ENCODE peak calls at places on chromosomes 7 and 10, in five cellular contexts. One of them, this sample, is unnamed.

GRCh38 chr10:17214991-17215781 is 12.9 kb upstream of the VIM start:
- DNase-seq in cardiac muscle cell: no peak
- DNase-seq in Panc1: no peak
- DNase-seq in gastrocnemius medialis: no peak
- DNase-seq in HFF-Myc: peak
- DNase-seq in this sample: no peak

GRCh38 chr10:3217301-3217700 is 44.7 kb upstream of the PITRM1 start:
- DNase-seq in cardiac muscle cell: no peak
- DNase-seq in Panc1: no peak
- DNase-seq in gastrocnemius medialis: no peak
- DNase-seq in HFF-Myc: no peak
- DNase-seq in this sample: no peak

GRCh38 chr10:115921795-115922194 is 351.2 kb downstream of the GFRA1 start:
- DNase-seq in cardiac muscle cell: no peak
- DNase-seq in Panc1: no peak
- DNase-seq in gastrocnemius medialis: no peak
- DNase-seq in HFF-Myc: no peak
- DNase-seq in this sample: no peak

GRCh38 chr10:132868995-132869394 is 73.4 kb downstream of the CFAP46 start:
- DNase-seq in cardiac muscle cell: no peak
- DNase-seq in Panc1: no peak
- DNase-seq in gastrocnemius medialis: no peak
- DNase-seq in HFF-Myc: no peak
- DNase-seq in this sample: no peak

GRCh38 chr10:27911645-27912044 is 87.2 kb downstream of the ODAD2 start:
- DNase-seq in cardiac muscle cell: peak
- DNase-seq in Panc1: no peak
- DNase-seq in gastrocnemius medialis: no peak
- DNase-seq in HFF-Myc: no peak
- DNase-seq in this sample: no peak

GRCh38 chr7:155753446-155753965 is 58.8 kb downstream of the SHH start:
- DNase-seq in cardiac muscle cell: no peak
- DNase-seq in Panc1: no peak
- DNase-seq in gastrocnemius medialis: no peak
- DNase-seq in HFF-Myc: no peak
- DNase-seq in this sample: no peak

GRCh38 chr7:27808626-27809025 is 68.7 kb downstream of the TAX1BP1 start:
- DNase-seq in cardiac muscle cell: peak
- DNase-seq in Panc1: peak
- DNase-seq in gastrocnemius medialis: no peak
- DNase-seq in HFF-Myc: no peak
- DNase-seq in this sample: no peak

GRCh38 chr10:128324058-128324457 is 197.8 kb upstream of the MKI67 start:
- DNase-seq in cardiac muscle cell: peak
- DNase-seq in Panc1: no peak
- DNase-seq in gastrocnemius medialis: peak
- DNase-seq in HFF-Myc: no peak
- DNase-seq in this sample: peak

GRCh38 chr10:60480865-60481563 is 91.3 kb upstream of the ANK3 start:
- DNase-seq in cardiac muscle cell: no peak
- DNase-seq in Panc1: peak
- DNase-seq in gastrocnemius medialis: peak
- DNase-seq in HFF-Myc: peak
- DNase-seq in this sample: no peak

GRCh38 chr7:131652194-131652593 is 95.8 kb upstream of the PODXL start:
- DNase-seq in cardiac muscle cell: no peak
- DNase-seq in Panc1: no peak
- DNase-seq in gastrocnemius medialis: no peak
- DNase-seq in HFF-Myc: no peak
- DNase-seq in this sample: no peak

GRCh38 chr7:150968698-150969482 is 9.2 kb downstream of the KCNH2 start:
- DNase-seq in cardiac muscle cell: no peak
- DNase-seq in Panc1: no peak
- DNase-seq in gastrocnemius medialis: no peak
- DNase-seq in HFF-Myc: no peak
- DNase-seq in this sample: no peak

GRCh38 chr10:58622286-58622685 is 109.6 kb downstream of the BICC1 start:
- DNase-seq in cardiac muscle cell: no peak
- DNase-seq in Panc1: no peak
- DNase-seq in gastrocnemius medialis: no peak
- DNase-seq in HFF-Myc: no peak
- DNase-seq in this sample: no peak

GRCh38 chr7:84654287-84654686 is 459.7 kb upstream of the SEMA3A start:
- DNase-seq in cardiac muscle cell: no peak
- DNase-seq in Panc1: no peak
- DNase-seq in gastrocnemius medialis: no peak
- DNase-seq in HFF-Myc: no peak
- DNase-seq in this sample: no peak

GRCh38 chr7:20030915-20031362 is 186.2 kb downstream of the MACC1 start:
- DNase-seq in cardiac muscle cell: no peak
- DNase-seq in Panc1: no peak
- DNase-seq in gastrocnemius medialis: no peak
- DNase-seq in HFF-Myc: no peak
- DNase-seq in this sample: no peak

DNA sequence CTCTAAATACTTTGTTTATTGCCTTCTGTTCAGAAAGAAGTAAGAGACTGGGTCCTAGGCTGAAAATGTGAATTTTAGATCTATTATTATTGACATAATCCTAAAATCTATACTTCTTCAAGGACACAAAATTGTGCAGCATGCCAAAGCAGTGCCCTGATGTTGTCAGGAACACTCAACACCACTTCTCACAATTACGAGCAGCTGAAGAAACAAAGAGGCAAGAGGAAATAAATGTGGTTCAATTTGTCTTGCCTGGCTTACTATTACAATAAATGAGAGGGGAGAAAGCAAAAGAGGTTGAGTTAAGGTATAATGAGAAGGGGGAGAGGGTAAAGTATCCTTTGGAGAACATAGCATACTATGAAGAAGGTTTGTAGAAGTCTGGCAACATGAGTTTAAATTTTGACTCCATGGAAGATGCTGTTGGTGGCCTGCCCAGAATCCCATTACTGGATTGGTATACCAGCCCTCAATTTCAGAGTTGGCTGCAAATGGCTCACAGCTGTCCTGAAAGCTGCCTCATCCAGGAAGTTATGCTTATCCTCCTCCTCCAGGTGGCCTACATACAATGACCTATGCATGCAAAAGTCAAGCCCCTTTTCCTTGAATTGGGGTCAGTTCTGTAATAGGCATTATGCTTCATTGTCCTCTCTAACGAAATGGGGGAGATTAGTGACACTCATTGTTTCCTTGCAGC is 274.6 kb upstream of the SMIM30 start:
- DNase-seq in cardiac muscle cell: no peak
- DNase-seq in Panc1: no peak
- DNase-seq in gastrocnemius medialis: no peak
- DNase-seq in HFF-Myc: no peak
- DNase-seq in this sample: no peak
- TF ChIP-seq CTCF in cardiac muscle cell: no peak
- TF ChIP-seq CTCF in Panc1: no peak
- TF ChIP-seq CTCF in gastrocnemius medialis: no peak
- TF ChIP-seq CTCF in HFF-Myc: no peak
- TF ChIP-seq CTCF in this sample: no peak

GRCh38 chr10:18271481-18271880 is 131.3 kb downstream of the CACNB2 start:
- DNase-seq in cardiac muscle cell: no peak
- DNase-seq in Panc1: no peak
- DNase-seq in gastrocnemius medialis: no peak
- DNase-seq in HFF-Myc: no peak
- DNase-seq in this sample: no peak
- TF ChIP-seq CTCF in cardiac muscle cell: no peak
- TF ChIP-seq CTCF in Panc1: no peak
- TF ChIP-seq CTCF in gastrocnemius medialis: no peak
- TF ChIP-seq CTCF in HFF-Myc: no peak
- TF ChIP-seq CTCF in this sample: no peak

GRCh38 chr7:48009257-48009656 is 19.6 kb downstream of the SUN3 start:
- DNase-seq in cardiac muscle cell: no peak
- DNase-seq in Panc1: no peak
- DNase-seq in gastrocnemius medialis: no peak
- DNase-seq in HFF-Myc: no peak
- DNase-seq in this sample: no peak
- TF ChIP-seq CTCF in cardiac muscle cell: no peak
- TF ChIP-seq CTCF in Panc1: no peak
- TF ChIP-seq CTCF in gastrocnemius medialis: no peak
- TF ChIP-seq CTCF in HFF-Myc: no peak
- TF ChIP-seq CTCF in this sample: no peak

GRCh38 chr7:100607111-100607510 is 4.9 kb downstream of the PCOLCE start:
- DNase-seq in cardiac muscle cell: no peak
- DNase-seq in Panc1: no peak
- DNase-seq in gastrocnemius medialis: no peak
- DNase-seq in HFF-Myc: no peak
- DNase-seq in this sample: no peak

GRCh38 chr7:100614308-100614861 is 2.0 kb downstream of the MOSPD3 start:
- DNase-seq in cardiac muscle cell: no peak
- DNase-seq in Panc1: no peak
- DNase-seq in gastrocnemius medialis: no peak
- DNase-seq in HFF-Myc: no peak
- DNase-seq in this sample: no peak

GRCh38 chr7:100613447-100614185 is 1.3 kb downstream of the MOSPD3 start:
- DNase-seq in cardiac muscle cell: no peak
- DNase-seq in Panc1: no peak
- DNase-seq in gastrocnemius medialis: no peak
- DNase-seq in HFF-Myc: no peak
- DNase-seq in this sample: no peak

GRCh38 chr7:100611983-100612729 is at the start of gene MOSPD3:
- DNase-seq in cardiac muscle cell: peak
- DNase-seq in Panc1: peak
- DNase-seq in gastrocnemius medialis: peak
- DNase-seq in HFF-Myc: peak
- DNase-seq in this sample: peak

DNA sequence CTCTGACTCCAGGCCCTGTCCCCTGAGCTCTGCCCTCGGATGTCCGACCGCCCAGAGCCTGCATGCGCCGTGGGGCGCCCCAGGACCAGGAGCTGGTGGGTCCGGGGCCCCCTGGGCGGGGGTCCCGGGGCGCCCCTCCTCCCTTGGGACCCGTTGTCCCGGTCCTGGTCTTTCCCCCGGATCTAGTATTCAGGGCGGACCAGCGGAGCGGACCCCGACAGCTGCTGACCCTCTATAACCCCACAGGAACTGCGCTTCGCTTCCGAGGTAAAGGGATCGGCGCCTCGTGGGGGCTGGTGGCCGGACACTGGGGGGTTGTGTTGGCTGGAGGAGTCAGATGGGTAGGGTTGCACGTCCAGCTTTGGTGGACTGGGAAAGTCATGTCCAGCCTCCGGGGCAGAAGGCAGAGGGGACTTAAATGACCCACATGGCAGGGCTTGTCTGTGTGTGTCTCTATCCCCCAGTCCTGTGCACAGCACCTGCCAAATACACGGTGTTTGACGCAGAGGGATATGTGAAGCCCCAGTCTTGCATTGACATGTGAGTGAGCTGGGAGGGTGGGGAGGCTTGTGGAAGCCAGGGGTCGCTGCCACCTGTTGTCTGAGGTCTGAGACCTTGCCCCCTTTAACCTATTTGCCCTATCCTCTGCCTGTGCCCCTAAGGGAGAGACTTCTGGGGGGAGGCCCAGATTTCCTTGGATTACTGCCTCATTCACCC is 548 bp downstream of the MOSPD3 start:
- DNase-seq in cardiac muscle cell: no peak
- DNase-seq in Panc1: no peak
- DNase-seq in gastrocnemius medialis: no peak
- DNase-seq in HFF-Myc: no peak
- DNase-seq in this sample: no peak
- TF ChIP-seq CTCF in cardiac muscle cell: peak
- TF ChIP-seq CTCF in Panc1: no peak
- TF ChIP-seq CTCF in gastrocnemius medialis: no peak
- TF ChIP-seq CTCF in HFF-Myc: no peak
- TF ChIP-seq CTCF in this sample: no peak

GRCh38 chr7:22660293-22660692 is 66.7 kb upstream of the IL6 start:
- DNase-seq in cardiac muscle cell: no peak
- DNase-seq in Panc1: no peak
- DNase-seq in gastrocnemius medialis: no peak
- DNase-seq in HFF-Myc: no peak
- DNase-seq in this sample: no peak

GRCh38 chr7:22659741-22660140 is 67.3 kb upstream of the IL6 start:
- DNase-seq in cardiac muscle cell: no peak
- DNase-seq in Panc1: no peak
- DNase-seq in gastrocnemius medialis: no peak
- DNase-seq in HFF-Myc: no peak
- DNase-seq in this sample: no peak

GRCh38 chr7:22662031-22662430 is 65.0 kb upstream of the IL6 start:
- DNase-seq in cardiac muscle cell: no peak
- DNase-seq in Panc1: no peak
- DNase-seq in gastrocnemius medialis: no peak
- DNase-seq in HFF-Myc: no peak
- DNase-seq in this sample: no peak

GRCh38 chr7:22662490-22663145 is 64.4 kb upstream of the IL6 start:
- DNase-seq in cardiac muscle cell: no peak
- DNase-seq in Panc1: no peak
- DNase-seq in gastrocnemius medialis: no peak
- DNase-seq in HFF-Myc: no peak
- DNase-seq in this sample: no peak

DNA sequence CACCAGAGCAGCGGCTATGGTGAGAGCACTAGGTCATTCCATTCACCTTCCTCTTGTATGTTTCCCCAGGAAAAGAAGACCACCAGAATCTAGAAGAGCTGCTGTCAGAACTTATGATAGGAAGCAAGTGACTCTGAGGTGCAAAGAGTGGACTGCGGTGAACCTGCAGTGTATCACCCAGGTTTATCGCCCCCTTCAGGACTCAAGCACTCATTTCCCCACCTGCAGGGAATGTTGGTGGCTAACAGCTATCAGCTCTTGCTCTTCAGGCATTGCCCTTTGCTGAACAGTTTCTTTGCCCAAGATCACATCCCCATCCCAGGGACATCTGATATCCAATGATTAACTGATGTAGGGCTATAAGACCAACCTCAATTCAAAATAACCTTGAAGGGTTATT is 66.3 kb upstream of the IL6 start:
- DNase-seq in cardiac muscle cell: peak
- DNase-seq in Panc1: no peak
- DNase-seq in gastrocnemius medialis: no peak
- DNase-seq in HFF-Myc: no peak
- DNase-seq in this sample: no peak
- TF ChIP-seq CTCF in cardiac muscle cell: no peak
- TF ChIP-seq CTCF in Panc1: peak
- TF ChIP-seq CTCF in gastrocnemius medialis: no peak
- TF ChIP-seq CTCF in HFF-Myc: peak
- TF ChIP-seq CTCF in this sample: no peak

GRCh38 chr7:95772298-95772770 is at the start of gene DYNC1I1:
- DNase-seq in cardiac muscle cell: peak
- DNase-seq in Panc1: no peak
- DNase-seq in gastrocnemius medialis: peak
- DNase-seq in HFF-Myc: no peak
- DNase-seq in this sample: peak
- TF ChIP-seq CTCF in cardiac muscle cell: no peak
- TF ChIP-seq CTCF in Panc1: no peak
- TF ChIP-seq CTCF in gastrocnemius medialis: no peak
- TF ChIP-seq CTCF in HFF-Myc: no peak
- TF ChIP-seq CTCF in this sample: no peak

GRCh38 chr10:8344756-8345155 is 290.3 kb downstream of the GATA3 start:
- DNase-seq in cardiac muscle cell: no peak
- DNase-seq in Panc1: no peak
- DNase-seq in gastrocnemius medialis: no peak
- DNase-seq in HFF-Myc: no peak
- DNase-seq in this sample: no peak
- TF ChIP-seq CTCF in cardiac muscle cell: no peak
- TF ChIP-seq CTCF in Panc1: no peak
- TF ChIP-seq CTCF in gastrocnemius medialis: no peak
- TF ChIP-seq CTCF in HFF-Myc: no peak
- TF ChIP-seq CTCF in this sample: no peak

GRCh38 chr7:45146531-45147379 is 10.8 kb upstream of the RAMP3 start:
- DNase-seq in cardiac muscle cell: peak
- DNase-seq in Panc1: no peak
- DNase-seq in gastrocnemius medialis: no peak
- DNase-seq in HFF-Myc: no peak
- DNase-seq in this sample: no peak
- TF ChIP-seq CTCF in cardiac muscle cell: no peak
- TF ChIP-seq CTCF in Panc1: no peak
- TF ChIP-seq CTCF in gastrocnemius medialis: no peak
- TF ChIP-seq CTCF in HFF-Myc: no peak
- TF ChIP-seq CTCF in this sample: no peak